ENCODE peak calls at places on chromosome 2, in seven cellular contexts. V is IMR-90, L is astrocyte of the spinal cord, O is endothelial cell, A is cardiac fibroblast, M is ovary, Z is progenitor cell of endocrine pancreas. T is an unnamed sample.
A peak's percentile ranks its signal among the peaks of the same experiment; 100 is the strongest.

GRCh38 chr2:136327162-136327852 is 209.4 kb upstream of the CXCR4 start:
- DNase-seq in V (peak; percentile 53), L (peak; percentile 4), O (no peak), A (peak; percentile 2), M (no peak), Z (no peak), T (no peak)

GRCh38 chr2:65265090-65266045 is 37.7 kb downstream of the ACTR2 start:
- DNase-seq in V (peak; percentile 91), L (peak; percentile 83), O (no peak), A (peak; percentile 88), M (no peak), Z (no peak), T (no peak)

GRCh38 chr2:137194111-137194510 is 428.8 kb downstream of the THSD7B start:
- DNase-seq in V (no peak), L (no peak), O (no peak), A (no peak), M (no peak), Z (no peak), T (no peak)

GRCh38 chr2:44389895-44390294 is 28.1 kb downstream of the CAMKMT start:
- DNase-seq in V (no peak), L (no peak), O (no peak), A (peak; percentile 4), M (no peak), Z (no peak), T (no peak)

GRCh38 chr2:120338015-120338414 is 7.9 kb upstream of the INHBB start:
- DNase-seq in V (no peak), L (no peak), O (no peak), A (no peak), M (no peak), Z (no peak), T (no peak)

GRCh38 chr2:215879977-215880940 is 133.1 kb downstream of the MREG start:
- DNase-seq in V (peak; percentile 68), L (no peak), O (no peak), A (no peak), M (no peak), Z (no peak), T (no peak)

GRCh38 chr2:98458207-98458606 is 13.5 kb downstream of the INPP4A start:
- DNase-seq in V (peak; percentile 60), L (peak; percentile 10), O (no peak), A (peak; percentile 47), M (no peak), Z (no peak), T (no peak)

GRCh38 chr2:45435316-45435715 is 175.8 kb downstream of the SRBD1 start:
- DNase-seq in V (peak; percentile 82), L (peak; percentile 90), O (no peak), A (peak; percentile 80), M (no peak), Z (no peak), T (no peak)

GRCh38 chr2:179410552-179411356 is 146.1 kb upstream of the SESTD1 start:
- DNase-seq in V (peak; percentile 65), L (peak; percentile 56), O (peak; percentile 47), A (peak; percentile 82), M (peak; percentile 9), Z (peak; percentile 11), T (peak; percentile 29)

GRCh38 chr2:88852753-88853402 is 161.4 kb downstream of the RPIA start:
- DNase-seq in V (no peak), L (no peak), O (no peak), A (no peak), M (no peak), Z (no peak), T (no peak)

GRCh38 chr2:172168917-172169346 is 66.2 kb upstream of the DLX2 start:
- DNase-seq in V (peak; percentile 75), L (peak; percentile 25), O (no peak), A (peak; percentile 15), M (no peak), Z (no peak), T (no peak)

GRCh38 chr2:138423745-138424144 is 77.8 kb upstream of the SPOPL start:
- DNase-seq in V (no peak), L (no peak), O (no peak), A (no peak), M (no peak), Z (no peak), T (no peak)

GRCh38 chr2:128374711-128375413 is 56.2 kb upstream of the HS6ST1 start:
- DNase-seq in V (no peak), L (no peak), O (no peak), A (no peak), M (no peak), Z (no peak), T (no peak)

GRCh38 chr2:69227717-69228116 is 159.3 kb downstream of the GFPT1 start:
- DNase-seq in V (no peak), L (no peak), O (no peak), A (no peak), M (no peak), Z (no peak), T (no peak)

GRCh38 chr2:225052703-225053102 is 10.4 kb upstream of the DOCK10 start:
- DNase-seq in V (peak; percentile 39), L (no peak), O (no peak), A (no peak), M (no peak), Z (no peak), T (no peak)

GRCh38 chr2:146837857-146838256 is 1007.0 kb upstream of the ACVR2A start:
- DNase-seq in V (no peak), L (peak; percentile 51), O (no peak), A (no peak), M (no peak), Z (no peak), T (no peak)

GRCh38 chr2:11930211-11930761 is 183.9 kb downstream of the LPIN1 start:
- DNase-seq in V (no peak), L (peak; percentile 30), O (no peak), A (no peak), M (no peak), Z (no peak), T (no peak)

GRCh38 chr2:222272446-222273035 is 26.3 kb downstream of the PAX3 start:
- DNase-seq in V (no peak), L (no peak), O (no peak), A (no peak), M (no peak), Z (no peak), T (no peak)

GRCh38 chr2:148640767-148641166 is 3.8 kb upstream of the EPC2 start:
- DNase-seq in V (peak; percentile 25), L (peak; percentile 9), O (no peak), A (peak; percentile 45), M (no peak), Z (no peak), T (no peak)
- TF ChIP-seq CTCF in V (peak; percentile 24), L (peak; percentile 22), O (no peak), A (peak; percentile 15), M (no peak), Z (no peak), T (no peak)

GRCh38 chr2:200705305-200705985 is 106.3 kb upstream of the BZW1 start:
- DNase-seq in V (peak; percentile 22), L (no peak), O (peak; percentile 13), A (peak; percentile 43), M (peak; percentile 19), Z (no peak), T (no peak)
- TF ChIP-seq CTCF in V (peak; percentile 34), L (peak; percentile 46), O (no peak), A (peak; percentile 46), M (no peak), Z (no peak), T (peak; percentile 29)

GRCh38 chr2:212520340-212520739 is 18.3 kb downstream of the ERBB4 start:
- DNase-seq in V (no peak), L (no peak), O (no peak), A (peak; percentile 6), M (no peak), Z (no peak), T (no peak)
- TF ChIP-seq CTCF in V (peak; percentile 15), L (peak; percentile 20), O (no peak), A (peak; percentile 17), M (no peak), Z (peak; percentile 36), T (peak; percentile 60)

DNA sequence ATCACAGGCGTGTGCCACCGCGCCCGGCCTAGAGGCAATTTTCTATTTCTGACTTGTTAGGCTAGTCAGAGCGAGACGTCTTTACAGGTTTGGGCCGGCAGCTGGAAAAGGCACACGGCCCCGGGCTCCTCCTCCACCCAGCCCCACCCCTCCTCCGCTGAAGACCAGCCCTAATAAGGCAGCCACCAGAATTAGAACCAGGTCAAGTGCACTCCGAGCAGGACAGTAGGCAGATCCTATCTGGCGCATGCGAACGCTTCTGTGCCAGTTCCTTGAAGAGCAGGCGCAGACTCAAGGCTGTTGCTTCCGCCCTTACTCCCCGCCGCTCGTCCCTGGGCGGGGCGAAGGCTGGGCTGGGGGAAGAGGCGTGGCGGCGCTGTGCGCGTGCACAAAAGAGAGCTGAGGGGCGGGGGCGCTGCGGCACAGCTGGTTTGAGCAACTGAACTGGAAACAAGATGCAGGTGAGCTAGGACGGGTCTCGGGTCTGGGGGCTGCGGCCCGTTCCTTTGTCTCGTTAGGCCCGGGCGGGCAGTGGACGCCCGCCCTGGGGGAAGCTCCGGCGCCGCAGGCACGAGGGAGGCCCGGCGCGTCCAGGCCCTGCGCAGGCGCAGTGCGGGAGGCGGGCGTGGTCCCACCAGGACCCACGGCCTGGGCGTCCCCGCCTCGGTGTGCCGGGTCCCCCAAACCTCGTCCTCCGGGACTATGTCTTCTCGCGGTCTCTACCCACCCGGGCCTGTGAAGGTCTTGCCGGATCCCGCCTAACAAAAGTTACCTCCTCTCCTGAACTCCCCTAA is at the start of gene PDCL3:
- DNase-seq in V (peak; percentile 99), L (peak; percentile 100), O (peak; percentile 95), A (peak; percentile 99), M (peak; percentile 95), Z (peak; percentile 91), T (peak; percentile 86)
- TF ChIP-seq CTCF in V (peak; percentile 3), L (peak; percentile 19), O (no peak), A (no peak), M (peak; percentile 12), Z (peak; percentile 30), T (peak; percentile 26)

GRCh38 chr2:106863387-106863786 is 22.6 kb downstream of the ST6GAL2 start:
- DNase-seq in V (no peak), L (no peak), O (no peak), A (peak; percentile 7), M (no peak), Z (no peak), T (no peak)
- TF ChIP-seq CTCF in V (no peak), L (peak; percentile 26), O (no peak), A (no peak), M (no peak), Z (peak; percentile 53), T (no peak)

T was measured in neural crest cell.